ENCODE peak calls at places on chromosomes 11 and 22, in seven cellular contexts. F, V, E, L, I, Q and C are unnamed samples.

GRCh38 chr11:22304337-22304961 is 33.7 kb upstream of the SLC17A6 start:
- DNase-seq in E (no peak), L (no peak), I (no peak), V (no peak), F (peak; percentile 40), Q (peak; percentile 18), C (peak; percentile 54)

GRCh38 chr11:14012836-14013235 is 50.3 kb downstream of the SPON1 start:
- DNase-seq in V (no peak), E (no peak), I (no peak), L (no peak), F (peak; percentile 15), Q (no peak), C (no peak)

GRCh38 chr11:4482445-4482844 is at the start of gene OR52K1:
- DNase-seq in V (no peak), E (no peak), L (no peak), F (no peak), Q (no peak), I (no peak), C (no peak)

GRCh38 chr11:43580735-43581369 is 99.7 kb upstream of the HSD17B12 start:
- DNase-seq in L (no peak), I (no peak), E (no peak), F (no peak), V (no peak), Q (no peak), C (no peak)

GRCh38 chr11:596374-596773 is 19.4 kb downstream of the IRF7 start:
- DNase-seq in I (no peak), L (no peak), Q (no peak), V (no peak), E (no peak), F (no peak), C (no peak)

GRCh38 chr22:26134654-26135330 is 34.5 kb upstream of the SEZ6L start:
- DNase-seq in F (no peak), V (no peak), L (no peak), Q (peak; percentile 6), I (no peak), E (no peak), C (no peak)

GRCh38 chr11:87428266-87428665 is 390.5 kb downstream of the TMEM135 start:
- DNase-seq in L (no peak), I (no peak), Q (no peak), V (no peak), F (no peak), E (no peak), C (no peak)

GRCh38 chr11:87966744-87967143 is 208.5 kb downstream of the RAB38 start:
- DNase-seq in F (no peak), I (no peak), E (no peak), L (no peak), Q (no peak), V (no peak), C (peak; percentile 38)

GRCh38 chr11:78800756-78801155 is 226.1 kb upstream of the NARS2 start:
- DNase-seq in E (no peak), Q (no peak), V (no peak), F (no peak), L (no peak), I (no peak), C (peak; percentile 26)

GRCh38 chr11:9815486-9816136 is 151.7 kb downstream of the SWAP70 start:
- DNase-seq in F (peak; percentile 81), I (no peak), Q (no peak), L (no peak), E (no peak), V (no peak), C (peak; percentile 50)

GRCh38 chr22:21448627-21449416 is 18.4 kb upstream of the TMEM191C start:
- DNase-seq in F (no peak), Q (no peak), I (peak; percentile 19), E (no peak), L (no peak), V (peak; percentile 20), C (no peak)

GRCh38 chr22:36546932-36547331 is 18.0 kb upstream of the EIF3D start:
- DNase-seq in V (no peak), F (peak; percentile 54), L (no peak), Q (peak; percentile 35), I (no peak), E (peak; percentile 14), C (peak; percentile 61)

GRCh38 chr11:129277216-129277838 is 85.2 kb upstream of the ARHGAP32 start:
- DNase-seq in V (no peak), E (no peak), Q (no peak), F (peak; percentile 37), I (no peak), L (no peak), C (no peak)

GRCh38 chr11:59997800-59998199 is 19.2 kb upstream of the OOSP4B start:
- DNase-seq in Q (no peak), E (no peak), L (no peak), F (no peak), V (no peak), I (no peak), C (no peak)

GRCh38 chr11:65208785-65209710 is 27.3 kb downstream of the CAPN1 start:
- DNase-seq in I (no peak), Q (no peak), F (no peak), V (no peak), L (no peak), E (no peak), C (no peak)

GRCh38 chr11:20337526-20338154 is 25.9 kb upstream of the HTATIP2 start:
- DNase-seq in V (no peak), E (no peak), I (no peak), F (peak; percentile 29), L (no peak), Q (peak; percentile 27), C (peak; percentile 48)

GRCh38 chr11:10908215-10908990 is 50.5 kb upstream of the ZBED5 start:
- DNase-seq in F (peak; percentile 93), I (no peak), L (no peak), V (no peak), Q (no peak), E (peak; percentile 87), C (peak; percentile 85)

GRCh38 chr22:34847072-34847471 is 218.9 kb upstream of the ISX start:
- DNase-seq in F (peak; percentile 12), V (no peak), L (no peak), Q (no peak), E (no peak), I (no peak), C (no peak)

GRCh38 chr11:85132839-85133238 is 494.3 kb downstream of the DLG2 start:
- DNase-seq in E (no peak), L (no peak), Q (no peak), F (peak; percentile 15), I (no peak), V (no peak), C (no peak)

GRCh38 chr11:94455861-94456260 is 37.8 kb downstream of the MRE11 start:
- DNase-seq in F (no peak), Q (peak; percentile 38), V (no peak), L (no peak), I (no peak), E (no peak), C (no peak)

GRCh38 chr11:35781342-35782171 is 119.0 kb downstream of the TRIM44 start:
- DNase-seq in E (no peak), V (no peak), Q (no peak), L (no peak), I (no peak), F (peak; percentile 51), C (peak; percentile 47)

DNA sequence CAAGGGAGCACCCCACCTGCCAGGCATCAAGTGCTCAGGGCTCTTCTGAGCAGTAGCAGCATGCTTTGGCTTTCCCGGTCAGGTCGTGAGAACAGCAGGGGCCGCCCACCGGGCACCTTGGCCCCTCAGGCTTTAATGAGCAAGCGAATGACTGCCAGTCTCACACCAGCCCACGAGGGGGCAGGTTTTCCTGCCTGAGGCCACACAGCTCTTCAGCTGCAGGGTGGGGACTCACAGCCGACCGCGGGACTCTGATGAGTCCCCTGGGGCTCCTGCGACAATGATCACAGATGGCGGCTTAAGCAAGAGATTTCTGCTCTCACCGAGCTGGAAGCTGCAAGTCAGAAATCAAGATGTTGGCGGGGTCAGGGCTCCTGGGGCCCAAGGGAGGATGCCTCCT is 14.3 kb upstream of the FGF19 start:
- DNase-seq in L (no peak), Q (no peak), V (no peak), F (peak; percentile 9), E (no peak), I (no peak), C (peak; percentile 22)
- TF ChIP-seq CTCF in L (peak; percentile 49), Q (peak; percentile 72), V (no peak), F (peak; percentile 70), E (peak; percentile 59), I (no peak), C (peak; percentile 47)

GRCh38 chr11:126246636-126247035 is 22.1 kb downstream of the SRPRA start:
- DNase-seq in I (no peak), E (no peak), Q (no peak), V (no peak), L (no peak), F (no peak), C (peak; percentile 80)
- H3K4me3 ChIP-seq in I (no peak overlapping the region), E (no peak overlapping the region), Q (no peak overlapping the region), V (no peak overlapping the region), L (no peak overlapping the region), F (no peak overlapping the region), C (no peak overlapping the region)

DNA sequence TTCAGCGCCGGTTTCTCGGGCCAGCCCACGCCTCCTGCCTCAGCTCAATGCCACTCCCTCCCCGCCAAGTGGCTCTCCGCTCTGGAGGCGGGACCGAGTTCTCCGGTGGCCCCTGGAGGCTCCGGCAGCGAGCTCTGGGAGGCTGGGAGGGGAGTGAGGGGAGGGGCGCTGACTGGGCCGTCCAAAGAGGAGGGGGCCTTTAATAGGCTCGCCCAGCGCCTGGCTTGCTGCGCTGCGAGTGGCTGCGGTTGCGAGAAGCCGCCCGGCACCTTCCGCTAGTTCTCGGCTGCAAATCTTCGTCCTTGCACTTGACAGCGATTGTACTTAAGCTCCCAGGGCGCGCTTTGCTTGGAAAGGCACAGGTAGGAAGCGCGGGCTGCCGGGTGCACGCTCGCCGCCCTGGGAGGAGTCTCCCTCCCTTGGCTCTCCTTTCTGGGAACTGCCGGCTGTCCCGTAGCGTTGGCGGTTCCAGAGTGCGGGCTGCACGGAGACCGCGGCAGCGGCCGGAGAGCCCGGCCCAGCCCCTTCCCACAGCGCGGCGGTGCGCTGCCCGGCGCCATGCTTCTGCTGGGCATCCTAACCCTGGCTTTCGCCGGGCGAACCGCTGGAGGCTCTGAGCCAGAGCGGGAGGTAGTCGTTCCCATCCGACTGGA is at the start of gene ADAMTS15:
- DNase-seq in L (no peak), Q (peak; percentile 51), V (peak; percentile 83), F (peak; percentile 93), I (peak; percentile 89), E (no peak), C (peak; percentile 90)
- TF ChIP-seq CTCF in L (no peak), Q (no peak), V (no peak), F (no peak), I (no peak), E (no peak), C (no peak)

DNA sequence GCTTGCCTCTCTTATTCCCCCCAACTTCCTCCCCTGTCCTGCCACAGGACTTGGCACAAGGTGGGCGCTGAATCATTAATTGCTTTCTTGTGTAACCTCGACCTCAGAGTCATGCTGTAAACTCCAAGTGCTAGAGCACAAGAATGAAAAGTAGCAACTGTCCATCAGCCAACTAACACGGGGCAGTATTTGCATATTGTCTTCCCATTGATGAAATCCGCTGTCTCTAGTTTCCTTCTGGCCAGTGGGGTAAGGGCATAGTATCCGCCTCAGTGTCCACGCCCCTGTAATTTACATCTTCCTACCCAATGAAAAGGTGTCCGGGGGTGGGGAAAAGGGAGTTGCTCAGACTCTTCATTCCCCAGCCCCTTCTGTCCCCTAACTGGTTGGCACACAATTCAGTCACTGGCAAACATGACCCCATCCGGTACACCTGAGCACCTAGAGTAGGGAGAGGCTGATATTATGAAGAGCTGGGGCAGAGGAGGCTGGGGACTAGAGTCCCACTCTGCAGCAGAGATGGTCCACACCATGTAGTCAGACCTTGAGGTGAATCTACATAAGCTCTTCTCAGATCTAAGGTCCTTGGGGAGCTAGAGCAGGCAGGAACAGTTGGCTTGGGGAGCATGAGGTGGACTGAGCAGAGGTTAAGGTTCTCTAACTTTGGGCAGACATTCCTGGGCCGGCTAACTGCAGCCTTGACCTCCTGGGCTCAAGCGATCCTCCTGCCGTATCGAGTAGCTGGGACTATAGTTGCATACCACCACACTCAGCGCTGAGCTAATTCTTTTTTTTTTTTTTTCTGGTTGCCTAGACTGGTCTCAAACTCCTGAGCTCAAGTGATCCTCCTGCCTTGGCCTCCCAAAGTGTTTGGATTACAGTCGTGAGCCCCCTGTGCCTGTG is 6.8 kb upstream of the GGA1 start:
- DNase-seq in V (peak; percentile 67), I (no peak), Q (peak; percentile 56), L (no peak), E (peak; percentile 24), F (peak; percentile 19), C (peak; percentile 50)
- H3K4me3 ChIP-seq in V (no peak overlapping the region), I (no peak overlapping the region), Q (no peak overlapping the region), L (no peak overlapping the region), E (no peak overlapping the region), F (no peak overlapping the region), C (no peak overlapping the region)